ENCODE peak calls at places on chromosomes 12 and 14, in eight cellular contexts. P is GM23338; C is left ventricle myocardium inferior; V is cardiac muscle cell; O is SK-N-SH; B is heart left ventricle; Q is HL-60; A is effector memory CD4-positive, alpha-beta T cell. Y is an unnamed sample.

GRCh38 chr14:61188196-61188595 is 92.9 kb downstream of the TMEM30B start:
- DNase-seq in B (no peak), O (no peak), P (peak; percentile 77), V (no peak), C (peak; percentile 44), Q (no peak), A (no peak), Y (no peak)

GRCh38 chr12:64522316-64522715 is 70.4 kb downstream of the TBK1 start:
- DNase-seq in A (no peak), P (no peak), V (no peak), O (no peak), Q (peak; percentile 24), B (no peak), C (no peak), Y (no peak)

GRCh38 chr12:12777056-12777455 is 8.4 kb upstream of the APOLD1 start:
- DNase-seq in B (no peak), V (no peak), A (no peak), C (no peak), O (no peak), P (no peak), Q (no peak), Y (no peak)

GRCh38 chr12:22609501-22609900 is 15.5 kb upstream of the ETNK1 start:
- DNase-seq in V (no peak), P (no peak), Q (no peak), O (no peak), A (no peak), C (no peak), B (no peak), Y (no peak)

GRCh38 chr12:639566-639965 is 23.7 kb downstream of the NINJ2 start:
- DNase-seq in V (no peak), P (no peak), A (no peak), C (no peak), O (no peak), Q (no peak), B (no peak), Y (no peak)

GRCh38 chr14:56659964-56660551 is 80.5 kb downstream of the TMEM260 start:
- DNase-seq in C (no peak), V (peak; percentile 50), P (peak; percentile 73), A (no peak), O (peak; percentile 60), B (no peak), Q (peak; percentile 18), Y (no peak)

GRCh38 chr12:52271157-52271556 is 3.3 kb upstream of the KRT86 start:
- DNase-seq in B (no peak), P (no peak), O (no peak), V (no peak), Q (no peak), A (no peak), C (no peak), Y (no peak)

GRCh38 chr14:104925941-104926609 is 1.4 kb downstream of the PLD4 start:
- DNase-seq in C (no peak), A (no peak), O (no peak), Q (no peak), P (no peak), V (no peak), B (no peak), Y (no peak)

GRCh38 chr12:122022393-122023338 is 982 bp downstream of the BCL7A start:
- DNase-seq in A (no peak), Q (peak; percentile 34), B (no peak), P (peak; percentile 22), C (peak; percentile 32), O (peak; percentile 82), V (peak; percentile 66), Y (peak; percentile 23)

GRCh38 chr12:96194901-96195844 is 998 bp downstream of the ELK3 start:
- DNase-seq in O (peak; percentile 77), P (peak; percentile 61), V (peak; percentile 57), A (peak; percentile 68), B (peak; percentile 59), Q (peak; percentile 74), C (peak; percentile 30), Y (peak; percentile 36)

GRCh38 chr14:68939893-68940613 is 39.0 kb downstream of the ACTN1 start:
- DNase-seq in C (peak; percentile 80), V (peak; percentile 66), P (peak; percentile 44), B (peak; percentile 93), O (peak; percentile 51), A (no peak), Q (no peak), Y (no peak)

GRCh38 chr14:30195946-30196345 is 268.3 kb upstream of the PRKD1 start:
- DNase-seq in A (no peak), C (no peak), B (no peak), Q (peak; percentile 71), O (no peak), V (no peak), P (peak; percentile 7), Y (no peak)

GRCh38 chr12:104496336-104496735 is 39.6 kb downstream of the CHST11 start:
- DNase-seq in O (peak; percentile 49), C (no peak), B (no peak), V (no peak), Q (no peak), P (no peak), A (no peak), Y (no peak)

GRCh38 chr12:104494816-104495158 is 38.0 kb downstream of the CHST11 start:
- DNase-seq in Q (no peak), C (no peak), A (no peak), P (no peak), O (no peak), B (no peak), V (no peak), Y (no peak)

GRCh38 chr12:104493504-104493903 is 36.8 kb downstream of the CHST11 start:
- DNase-seq in V (no peak), B (no peak), O (no peak), C (no peak), P (no peak), Q (no peak), A (no peak), Y (no peak)

GRCh38 chr12:104494137-104494815 is 37.5 kb downstream of the CHST11 start:
- DNase-seq in Q (no peak), O (no peak), C (no peak), A (no peak), B (no peak), P (no peak), V (peak; percentile 30), Y (peak; percentile 31)

GRCh38 chr12:104495786-104496185 is 39.0 kb downstream of the CHST11 start:
- DNase-seq in C (no peak), B (no peak), Q (no peak), O (no peak), V (no peak), P (no peak), A (no peak), Y (no peak)
- H3K27ac ChIP-seq in C (peak overlapping the region; percentile 32), B (no peak overlapping the region), Q (no peak overlapping the region), O (peak overlapping the region; percentile 50), V (no peak overlapping the region), P (no peak overlapping the region), A (no peak overlapping the region), Y (no peak overlapping the region)

DNA sequence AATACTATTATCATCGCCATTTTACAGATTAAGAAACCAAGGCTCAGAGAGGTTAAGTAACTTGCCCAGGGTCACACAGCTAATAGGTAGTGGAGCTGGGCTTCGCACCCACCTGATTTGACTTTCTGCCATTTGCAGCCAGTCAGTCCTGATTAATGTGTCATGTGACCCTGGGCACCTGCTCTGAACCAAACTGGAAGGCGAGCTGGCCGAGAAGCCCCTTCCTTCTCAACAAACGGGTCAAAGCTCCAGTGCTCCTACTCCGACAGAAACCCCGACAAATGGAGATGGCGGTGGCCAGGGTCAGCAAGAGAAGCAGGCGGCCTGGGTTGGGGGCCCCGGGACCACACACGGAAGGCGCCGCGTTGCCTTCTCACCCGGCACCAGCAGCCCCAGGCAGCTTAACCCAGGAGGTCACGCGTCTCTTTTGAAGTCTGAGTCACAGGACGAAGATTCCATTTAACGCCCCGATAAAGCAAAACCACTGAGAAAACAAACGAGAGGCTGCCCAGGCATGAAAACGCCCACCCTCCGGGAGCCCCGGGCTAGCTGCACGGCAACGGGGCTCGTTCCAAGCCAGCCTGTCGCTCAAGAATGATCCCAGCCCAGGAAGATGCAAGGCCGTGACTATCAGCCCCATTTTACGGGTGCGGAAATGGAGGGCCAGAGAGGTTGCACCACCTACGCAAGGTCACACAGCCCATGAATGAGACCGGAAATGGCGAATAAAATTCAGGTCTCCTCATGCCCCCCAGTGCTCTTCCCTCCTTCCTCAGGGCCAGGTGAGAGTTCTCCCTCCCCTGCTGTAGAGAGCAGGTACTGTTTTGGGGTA is 124.8 kb downstream of the SCARB1 start:
- DNase-seq in O (no peak), A (no peak), V (no peak), P (no peak), C (no peak), Q (no peak), B (no peak), Y (no peak)
- H3K27ac ChIP-seq in O (no peak overlapping the region), A (no peak overlapping the region), V (no peak overlapping the region), P (no peak overlapping the region), C (no peak overlapping the region), Q (no peak overlapping the region), B (no peak overlapping the region), Y (no peak overlapping the region)

GRCh38 chr12:48121522-48121921 is 2.4 kb downstream of the PFKM start:
- DNase-seq in Q (no peak), O (no peak), B (no peak), V (no peak), A (no peak), P (no peak), C (no peak), Y (no peak)

GRCh38 chr12:48118491-48118890 is 673 bp upstream of the PFKM start:
- DNase-seq in B (no peak), Q (no peak), C (no peak), O (no peak), A (no peak), V (peak; percentile 8), P (peak; percentile 28), Y (no peak)

GRCh38 chr12:48119078-48119833 is at the start of gene PFKM:
- DNase-seq in B (peak; percentile 92), P (peak; percentile 98), V (peak; percentile 92), A (peak; percentile 52), Q (peak; percentile 40), O (peak; percentile 84), C (peak; percentile 82), Y (peak; percentile 71)

GRCh38 chr12:48122065-48122834 is 3.1 kb downstream of the PFKM start:
- DNase-seq in V (no peak), A (no peak), O (no peak), C (no peak), Q (no peak), P (no peak), B (peak; percentile 51), Y (no peak)

DNA sequence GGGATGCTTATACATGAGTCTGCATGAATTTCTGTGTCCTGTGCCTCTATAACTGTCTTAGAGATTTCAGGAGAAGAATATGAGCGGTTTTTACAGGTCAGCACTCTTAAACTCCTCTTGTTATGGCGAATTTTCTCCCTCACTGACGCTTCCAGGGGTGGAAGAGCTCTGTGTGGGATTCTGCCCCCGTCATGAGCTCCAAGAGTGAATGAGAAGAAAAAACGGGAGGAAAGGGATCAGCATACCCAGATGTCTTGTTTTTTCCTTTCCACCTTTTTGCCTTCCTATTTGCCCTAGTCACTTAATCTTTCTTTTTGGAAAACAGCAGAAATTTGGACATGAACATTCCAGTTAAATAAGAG is 651 bp downstream of the PFKM start:
- DNase-seq in A (no peak), O (peak; percentile 30), P (peak; percentile 6), C (no peak), V (peak; percentile 34), B (no peak), Q (no peak), Y (no peak)
- H3K27ac ChIP-seq in A (no peak overlapping the region), O (peak overlapping the region; percentile 85), P (peak overlapping the region; percentile 76), C (peak overlapping the region; percentile 93), V (peak overlapping the region; percentile 94), B (peak overlapping the region; percentile 95), Q (no peak overlapping the region), Y (no peak overlapping the region)

DNA sequence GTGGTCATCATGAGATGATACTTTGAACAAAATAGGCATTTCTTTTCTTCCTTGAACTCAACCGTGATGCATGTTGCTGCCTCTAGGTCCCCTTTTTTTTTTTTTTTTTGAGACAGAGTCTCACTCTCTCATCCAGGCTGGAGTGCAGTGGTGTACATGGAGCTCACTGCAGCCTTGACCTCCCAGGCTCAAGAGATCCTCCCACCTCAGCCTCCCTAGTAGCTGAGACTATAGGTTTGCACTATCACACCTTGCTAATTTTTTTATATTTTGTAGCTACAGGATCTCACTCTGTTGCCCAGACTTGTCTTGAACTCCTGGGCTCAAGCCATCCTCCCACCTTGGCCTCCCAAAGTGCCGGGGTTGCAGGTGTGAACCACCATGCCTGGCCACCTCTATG is 20.6 kb downstream of the DIP2B start:
- DNase-seq in V (no peak), P (no peak), O (no peak), C (no peak), Q (no peak), B (no peak), A (no peak), Y (no peak)
- H3K27ac ChIP-seq in V (peak overlapping the region; percentile 68), P (no peak overlapping the region), O (no peak overlapping the region), C (no peak overlapping the region), Q (no peak overlapping the region), B (no peak overlapping the region), A (no peak overlapping the region), Y (no peak overlapping the region)

Y was measured in caudate nucleus.